ENCODE peak calls at places on chromosome 14, in six cellular contexts. W is breast epithelium, R is HCT116, Q is heart left ventricle, I is esophagus squamous epithelium, T is body of pancreas. J is an unnamed sample. For H3K36me3, the result is how much of the 10 kb centered on the place peaks cover.

GRCh38 chr14:32938719-32939253 is at the start of gene NPAS3:
- DNase-seq in I (no peak), R (no peak), T (no peak), W (no peak), Q (peak), J (no peak)

GRCh38 chr14:96423012-96423411 is 31.1 kb downstream of the AK7 start:
- DNase-seq in Q (no peak), R (no peak), W (no peak), I (no peak), T (no peak), J (no peak)

GRCh38 chr14:80426686-80427085 is 215.4 kb upstream of the DIO2 start:
- DNase-seq in R (no peak), I (no peak), Q (no peak), T (no peak), W (no peak), J (no peak)

GRCh38 chr14:45907782-45908181 is 654.8 kb upstream of the MIS18BP1 start:
- DNase-seq in T (no peak), I (no peak), Q (no peak), R (no peak), W (no peak), J (no peak)

GRCh38 chr14:79293482-79293881 is 917.8 kb downstream of the DIO2 start:
- DNase-seq in R (no peak), Q (no peak), T (no peak), I (no peak), W (no peak), J (no peak)

GRCh38 chr14:50560929-50561280 is 960 bp downstream of the ATL1 start:
- DNase-seq in W (peak), T (peak), I (peak), Q (peak), R (no peak), J (peak)

GRCh38 chr14:97442363-97442762 is 645.2 kb downstream of the VRK1 start:
- DNase-seq in Q (no peak), W (no peak), R (no peak), T (no peak), I (no peak), J (no peak)

GRCh38 chr14:53108292-53108937 is 44.7 kb downstream of the DDHD1 start:
- DNase-seq in I (no peak), Q (no peak), R (no peak), T (no peak), W (no peak), J (no peak)

GRCh38 chr14:25017562-25017961 is 32.4 kb downstream of the STXBP6 start:
- DNase-seq in T (no peak), I (no peak), Q (no peak), R (no peak), W (no peak), J (no peak)

GRCh38 chr14:77799863-77800730 is at the start of gene ADCK1:
- DNase-seq in I (peak), R (peak), Q (peak), W (peak), T (peak), J (peak)
- TF ChIP-seq POLR2A in I (peak), R (peak), Q (peak), W (no peak), T (peak), J (peak)

GRCh38 chr14:105216490-105217247 is 31.7 kb upstream of the BTBD6 start:
- DNase-seq in T (no peak), Q (no peak), R (no peak), W (no peak), I (no peak), J (no peak)

GRCh38 chr14:105217764-105218163 is 30.6 kb upstream of the BTBD6 start:
- DNase-seq in I (no peak), T (no peak), R (no peak), Q (no peak), W (no peak), J (no peak)

GRCh38 chr14:105214324-105214915 is 33.3 kb upstream of the NUDT14 start:
- DNase-seq in T (no peak), W (no peak), Q (no peak), I (no peak), R (no peak), J (no peak)

GRCh38 chr14:105213396-105213795 is 32.3 kb upstream of the NUDT14 start:
- DNase-seq in T (no peak), Q (no peak), W (no peak), R (no peak), I (no peak), J (no peak)

DNA sequence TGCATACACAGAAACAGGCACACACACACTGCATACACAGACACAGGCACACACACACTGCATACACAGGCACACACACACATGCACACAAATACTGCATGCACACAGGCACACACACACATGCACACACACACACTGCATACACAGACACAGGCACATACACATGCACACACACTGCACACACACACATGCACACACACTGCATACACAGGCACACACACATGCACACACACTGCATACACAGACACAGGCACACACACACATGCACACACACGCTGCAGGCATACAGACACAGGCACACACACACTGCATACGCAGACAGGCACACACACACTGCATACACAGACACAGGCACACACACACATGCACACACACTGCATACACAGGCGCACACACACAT is 32.7 kb upstream of the BTBD6 start:
- DNase-seq in I (no peak), W (no peak), Q (no peak), R (no peak), T (no peak), J (no peak)
- H3K36me3 ChIP-seq in I (under half), W (under half), Q (half or more), R (under half), T (under half), J (under half)

GRCh38 chr14:77301103-77301502 is 19.6 kb downstream of the POMT2 start:
- DNase-seq in W (peak), T (peak), I (no peak), R (peak), Q (peak), J (peak)

GRCh38 chr14:77306406-77307098 is 14.1 kb downstream of the POMT2 start:
- DNase-seq in Q (no peak), W (no peak), T (no peak), I (no peak), R (no peak), J (no peak)

GRCh38 chr14:77302926-77303325 is 17.8 kb downstream of the POMT2 start:
- DNase-seq in W (no peak), I (no peak), T (no peak), R (peak), Q (no peak), J (no peak)

GRCh38 chr14:77305696-77306095 is 15.0 kb downstream of the POMT2 start:
- DNase-seq in I (no peak), Q (no peak), R (no peak), W (no peak), T (no peak), J (no peak)

DNA sequence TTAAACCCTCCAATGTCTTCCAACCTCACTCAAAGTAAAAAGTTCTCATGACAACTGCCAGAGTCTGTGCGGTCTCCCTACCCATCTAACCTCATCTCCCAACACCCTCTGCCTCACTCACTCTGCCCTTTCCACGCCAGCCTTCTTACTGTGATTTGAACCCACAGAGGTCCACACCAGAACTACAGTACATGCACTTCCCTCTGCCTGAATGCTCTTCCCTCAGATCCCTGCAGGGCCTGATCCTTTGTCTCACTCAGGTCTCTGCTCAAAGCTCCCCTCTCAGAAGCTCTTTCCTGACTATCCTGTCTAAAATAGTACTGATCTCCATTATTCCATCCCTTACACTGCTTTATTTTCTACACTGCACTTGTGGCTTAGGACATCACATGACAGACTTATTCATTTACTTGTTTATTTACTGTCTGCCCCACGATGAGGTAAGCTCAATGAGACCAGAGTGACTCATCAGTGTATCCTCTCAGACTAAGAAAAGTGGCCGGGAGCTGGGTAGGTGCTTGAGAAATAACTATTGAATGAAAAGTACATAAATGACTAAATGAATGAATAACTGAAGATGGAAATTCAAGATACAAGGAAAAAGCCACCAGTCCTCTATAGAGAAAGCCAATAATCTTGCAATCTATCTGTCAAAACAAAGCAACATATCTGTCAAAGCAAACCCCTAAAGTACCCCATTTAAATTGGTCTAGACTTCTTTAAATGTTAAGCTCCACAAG is 17.1 kb downstream of the POMT2 start:
- DNase-seq in R (peak), I (no peak), W (peak), T (peak), Q (no peak), J (peak)
- TF ChIP-seq CTCF in R (no peak), I (no peak), W (no peak), T (no peak), Q (no peak), J (no peak)

DNA sequence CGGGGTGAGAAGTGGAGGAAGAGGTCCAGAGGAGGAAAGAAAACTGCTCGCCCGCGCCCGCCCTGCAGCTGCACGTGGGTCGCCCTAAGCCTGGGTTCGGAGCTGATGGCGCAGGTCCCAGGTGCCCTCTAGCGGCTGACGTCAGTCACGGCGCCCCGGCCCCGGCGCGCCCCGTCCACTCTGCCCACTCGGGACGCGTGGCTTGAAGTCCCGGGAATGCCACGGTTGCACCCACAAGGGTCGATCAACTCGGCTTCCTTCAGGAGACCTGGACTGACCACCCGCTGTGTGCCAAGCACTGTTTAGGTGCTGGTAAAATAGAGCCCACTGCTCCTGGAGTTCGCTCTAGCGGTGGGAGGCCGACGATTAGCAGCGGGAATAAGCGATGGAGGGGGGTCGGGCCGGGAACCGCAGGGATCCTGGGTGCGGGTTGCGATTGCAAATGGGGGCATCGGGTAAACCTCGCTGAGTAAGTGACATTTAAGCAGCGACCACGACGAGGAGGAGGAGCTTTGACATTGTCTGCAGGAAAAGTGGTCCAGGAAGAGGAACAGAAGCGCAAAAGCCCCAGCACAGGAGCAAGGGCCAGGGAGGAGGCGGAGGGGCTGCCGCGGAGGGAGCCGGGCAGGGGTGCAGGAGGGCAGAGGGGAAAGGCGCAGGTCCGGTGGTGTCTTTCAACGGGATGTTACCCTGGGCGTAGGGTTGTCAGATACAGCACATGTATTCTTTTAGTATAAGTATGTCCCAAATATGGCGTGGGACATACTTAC is 5.1 kb upstream of the ZNF839 start:
- DNase-seq in R (peak), T (peak), W (peak), Q (peak), I (no peak), J (peak)
- TF ChIP-seq POLR2A in R (no peak), T (no peak), W (no peak), Q (no peak), I (no peak), J (no peak)

DNA sequence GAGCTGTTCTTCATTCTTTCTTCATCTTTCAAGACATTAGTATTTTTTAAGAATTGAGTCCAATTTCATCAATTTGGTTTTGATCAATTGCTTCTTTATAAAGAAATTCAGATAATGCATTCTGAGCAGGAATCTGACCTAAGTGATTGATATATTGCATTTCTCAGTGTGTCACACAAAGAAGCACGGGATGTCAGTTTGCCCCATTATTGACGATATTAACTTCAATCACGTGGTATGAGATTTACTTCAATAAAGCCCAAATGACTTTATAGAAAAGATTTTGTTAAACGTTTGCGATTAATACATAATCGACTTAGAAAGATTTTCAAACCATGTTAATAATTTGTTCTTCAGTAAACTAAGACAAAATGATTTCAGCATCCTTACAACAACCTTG is 1254.2 kb downstream of the FSCB start:
- DNase-seq in Q (no peak), R (no peak), T (no peak), I (no peak), W (no peak), J (no peak)
- H3K36me3 ChIP-seq in Q (under half), R (under half), T (under half), I (under half), W (under half), J (under half)

GRCh38 chr14:26199599-26200370 is 398.0 kb downstream of the NOVA1 start:
- DNase-seq in Q (no peak), T (no peak), W (no peak), R (no peak), I (no peak), J (no peak)
- TF ChIP-seq CTCF in Q (no peak), T (no peak), W (no peak), R (no peak), I (no peak), J (no peak)

GRCh38 chr14:89955022-89955414 is 488 bp upstream of the EFCAB11 start:
- DNase-seq in T (no peak), Q (no peak), W (no peak), I (no peak), R (no peak), J (no peak)

GRCh38 chr14:89953602-89954001 is 928 bp downstream of the EFCAB11 start:
- DNase-seq in I (no peak), R (no peak), T (no peak), Q (no peak), W (no peak), J (no peak)

GRCh38 chr14:89954045-89955021 is at the start of gene EFCAB11:
- DNase-seq in R (peak), I (peak), T (peak), Q (peak), W (peak), J (peak)

GRCh38 chr14:89956294-89957009 is 725 bp downstream of the TDP1 start:
- DNase-seq in Q (peak), R (peak), I (peak), T (peak), W (peak), J (peak)

DNA sequence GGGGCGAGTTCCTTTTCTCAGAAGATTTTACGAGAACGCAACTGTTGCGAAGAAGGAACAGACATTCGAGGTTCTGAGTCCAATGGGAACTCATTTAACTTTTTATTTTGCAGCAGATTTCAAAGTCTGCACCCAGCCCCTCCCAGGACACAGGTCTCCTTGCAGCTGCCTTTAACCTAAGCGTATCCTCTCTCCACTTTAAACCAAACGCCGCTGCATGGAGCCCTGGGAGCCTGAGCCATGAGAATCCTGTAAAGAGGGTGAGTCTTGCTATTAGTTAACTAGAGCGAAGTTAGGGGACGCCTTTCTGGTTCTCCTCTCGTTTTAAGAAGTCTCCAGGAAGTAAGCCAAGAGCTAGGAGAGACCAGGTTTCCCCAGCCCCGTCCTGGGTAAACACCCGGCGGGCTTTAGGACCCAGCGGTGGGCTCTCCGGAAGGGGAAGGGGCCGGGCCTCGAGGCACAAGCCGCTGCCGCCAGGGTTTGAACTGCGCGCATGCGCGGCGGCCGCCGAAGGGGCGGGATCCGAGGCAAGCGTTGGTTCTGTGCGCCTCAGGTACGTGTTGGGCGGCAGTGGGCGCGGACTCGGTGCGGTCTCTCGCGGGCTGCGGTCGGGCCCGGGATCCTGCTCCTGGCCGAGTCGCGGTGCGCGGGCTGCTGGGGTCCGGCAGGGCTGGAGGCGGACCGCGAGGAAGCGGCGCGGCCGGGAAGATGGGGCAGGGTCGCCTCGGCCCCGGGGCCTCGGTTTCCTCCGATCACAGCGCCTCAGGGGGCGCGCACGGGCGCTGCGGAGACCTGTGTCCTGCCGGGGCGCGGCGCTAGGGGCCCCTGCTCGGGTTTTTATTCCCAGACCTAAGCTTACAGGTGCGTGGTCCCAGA is at the start of gene TDP1:
- DNase-seq in W (peak), T (peak), I (peak), R (peak), Q (peak), J (peak)
- TF ChIP-seq POLR2A in W (peak), T (peak), I (peak), R (peak), Q (peak), J (peak)

DNA sequence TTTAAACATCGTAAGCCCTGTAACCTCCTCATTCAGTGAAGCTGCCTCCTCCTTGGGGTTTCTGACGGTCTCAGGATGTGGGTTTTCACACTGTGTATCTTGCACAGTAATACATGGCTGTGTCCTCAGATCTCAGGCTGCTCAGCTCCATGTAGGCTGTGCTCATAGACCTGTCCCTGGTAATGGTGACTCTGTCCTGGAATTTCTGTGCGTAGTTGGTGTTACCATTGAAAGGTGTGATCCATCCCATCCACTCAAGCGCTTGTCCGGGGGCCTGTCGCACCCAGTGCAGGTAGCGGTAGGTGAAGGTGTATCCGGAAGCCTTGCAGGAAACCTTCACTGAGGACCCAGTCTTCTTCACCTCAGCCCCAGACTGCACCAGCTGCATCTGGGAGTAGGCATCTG is 980.5 kb downstream of the TMEM121 start:
- DNase-seq in R (no peak), I (no peak), T (peak), W (no peak), Q (no peak), J (no peak)
- H3K36me3 ChIP-seq in R (under half), I (under half), T (under half), W (under half), Q (under half), J (under half)

GRCh38 chr14:92382677-92383076 is 59.7 kb downstream of the SLC24A4 start:
- DNase-seq in Q (no peak), R (no peak), T (no peak), W (no peak), I (no peak), J (no peak)
- TF ChIP-seq CTCF in Q (peak), R (peak), T (no peak), W (no peak), I (no peak), J (no peak)

GRCh38 chr14:69611264-69612013 is at the start of gene SUSD6:
- DNase-seq in Q (peak), R (peak), T (peak), W (peak), I (peak), J (peak)
- TF ChIP-seq POLR2A in Q (peak), R (no peak), T (peak), W (no peak), I (peak), J (peak)